ENCODE peak calls at places on chromosomes 4 and X, in seven cellular contexts. S is IMR-90, V is astrocyte of the spinal cord, H is choroid plexus epithelial cell, J is suprapubic skin, D is epithelial cell of esophagus, T is Caco-2. P is an unnamed sample.

GRCh38 chr4:2401610-2401983 is 16.8 kb downstream of the ZFYVE28 start:
- DNase-seq in T (peak), H (no peak), D (no peak), V (no peak), J (no peak), S (no peak), P (no peak)

GRCh38 chrX:133335027-133335426 is 80.3 kb downstream of the GPC4 start:
- DNase-seq in T (no peak), H (peak), S (peak), V (peak), D (peak), J (no peak), P (no peak)

GRCh38 chr4:5081441-5081999 is 30.2 kb downstream of the STK32B start:
- DNase-seq in J (no peak), T (no peak), D (no peak), V (no peak), H (no peak), S (no peak), P (no peak)

GRCh38 chr4:73922766-73923630 is 53.8 kb downstream of the CXCL1 start:
- DNase-seq in V (peak), H (peak), D (peak), J (no peak), T (no peak), S (peak), P (no peak)

GRCh38 chr4:108950158-108950915 is 187.5 kb upstream of the ETNPPL start:
- DNase-seq in S (no peak), J (no peak), D (no peak), V (no peak), H (no peak), T (no peak), P (no peak)

GRCh38 chr4:45662996-45663395 is 460.9 kb downstream of the GABRG1 start:
- DNase-seq in H (peak), D (peak), T (no peak), S (no peak), V (peak), J (no peak), P (no peak)

GRCh38 chr4:188722911-188723310 is 583.7 kb downstream of the TRIML1 start:
- DNase-seq in V (no peak), T (no peak), D (no peak), S (peak), H (no peak), J (no peak), P (no peak)

GRCh38 chr4:39802005-39802404 is 104.1 kb downstream of the UBE2K start:
- DNase-seq in H (no peak), T (no peak), V (no peak), J (no peak), S (no peak), D (no peak), P (no peak)

GRCh38 chrX:104343408-104344129 is 88.8 kb upstream of the ESX1 start:
- DNase-seq in T (peak), J (no peak), V (peak), D (peak), S (peak), H (peak), P (peak)

GRCh38 chrX:110082156-110082555 is 79.2 kb downstream of the TMEM164 start:
- DNase-seq in D (peak), H (peak), T (no peak), V (peak), S (peak), J (no peak), P (no peak)

GRCh38 chr4:98338761-98339438 is 77.7 kb downstream of the RAP1GDS1 start:
- DNase-seq in D (no peak), V (no peak), H (no peak), T (no peak), J (no peak), S (no peak), P (no peak)

GRCh38 chrX:19987856-19988255 is 3.0 kb downstream of the BCLAF3 start:
- DNase-seq in V (no peak), S (no peak), H (no peak), T (no peak), J (no peak), D (no peak), P (no peak)

GRCh38 chr4:176002007-176002623 is 63.5 kb upstream of the WDR17 start:
- DNase-seq in S (no peak), T (no peak), V (no peak), D (peak), H (peak), J (peak), P (no peak)

GRCh38 chrX:31036895-31037294 is 34.9 kb downstream of the FTHL17 start:
- DNase-seq in V (peak), T (peak), J (no peak), S (peak), H (peak), D (peak), P (no peak)

GRCh38 chrX:53695901-53696300 is 9.4 kb upstream of the HUWE1 start:
- DNase-seq in J (no peak), H (no peak), V (no peak), D (no peak), S (no peak), T (no peak), P (no peak)

GRCh38 chr4:100984901-100985300 is 362.4 kb downstream of the PPP3CA start:
- DNase-seq in V (peak), J (no peak), D (peak), S (peak), H (peak), T (no peak), P (no peak)

GRCh38 chrX:149040873-149041535 is 464.1 kb downstream of the IDS start:
- DNase-seq in V (peak), H (no peak), T (no peak), J (no peak), D (peak), S (no peak), P (no peak)

GRCh38 chr4:82044141-82044993 is 329.4 kb downstream of the HNRNPD start:
- DNase-seq in T (peak), D (peak), H (peak), V (peak), S (peak), J (peak), P (no peak)

GRCh38 chrX:85828771-85829170 is 218.6 kb downstream of the CHM start:
- DNase-seq in S (no peak), T (no peak), H (no peak), J (no peak), V (no peak), D (no peak), P (no peak)

GRCh38 chr4:71550220-71551190 is 211.7 kb downstream of the SLC4A4 start:
- DNase-seq in H (peak), D (peak), S (peak), T (peak), V (peak), J (no peak), P (no peak)

GRCh38 chr4:182862166-182862875 is 54.9 kb downstream of the DCTD start:
- DNase-seq in S (no peak), D (peak), J (no peak), H (no peak), V (no peak), T (no peak), P (no peak)

GRCh38 chr4:124907881-124908280 is 195.3 kb upstream of the ANKRD50 start:
- DNase-seq in V (peak), T (no peak), D (no peak), J (no peak), H (no peak), S (peak), P (no peak)

GRCh38 chrX:56728321-56728720 is 722 bp upstream of the NBDY start:
- DNase-seq in T (no peak), H (peak), S (no peak), J (no peak), D (peak), V (peak), P (no peak)

GRCh38 chr4:173821851-173822250 is 291.8 kb upstream of the HAND2 start:
- DNase-seq in V (peak), D (no peak), H (no peak), J (no peak), S (no peak), T (no peak), P (no peak)

GRCh38 chr4:22071749-22072148 is 123.2 kb upstream of the KCNIP4 start:
- DNase-seq in S (no peak), T (no peak), D (peak), H (no peak), J (no peak), V (no peak), P (no peak)

GRCh38 chr4:128031756-128032384 is 29.2 kb upstream of the LARP1B start:
- DNase-seq in J (no peak), T (no peak), S (peak), V (no peak), H (peak), D (no peak), P (no peak)

GRCh38 chr4:141021397-141022194 is 111.7 kb downstream of the RNF150 start:
- DNase-seq in T (no peak), J (no peak), V (no peak), S (no peak), D (no peak), H (no peak), P (no peak)

GRCh38 chr4:6221296-6221850 is 21.0 kb upstream of the JAKMIP1 start:
- DNase-seq in D (no peak), H (no peak), J (no peak), S (no peak), V (no peak), T (no peak), P (no peak)

GRCh38 chr4:87391783-87392054 is 731 bp upstream of the HSD17B11 start:
- DNase-seq in J (no peak), S (no peak), T (no peak), D (no peak), H (no peak), V (no peak), P (no peak)

GRCh38 chrX:103211012-103211715 is 3.7 kb upstream of the BEX4 start:
- DNase-seq in S (peak), T (peak), J (no peak), D (peak), H (peak), V (peak), P (peak)

GRCh38 chr4:78621395-78621794 is 69.8 kb downstream of the ANXA3 start:
- DNase-seq in V (no peak), S (no peak), H (no peak), T (no peak), J (no peak), D (no peak), P (no peak)

GRCh38 chrX:49960061-49960460 is 37.7 kb downstream of the CLCN5 start:
- DNase-seq in V (peak), J (no peak), D (no peak), H (no peak), T (no peak), S (no peak), P (no peak)

GRCh38 chr4:55458164-55458563 is 62.4 kb downstream of the TMEM165 start:
- DNase-seq in V (peak), H (peak), J (no peak), D (peak), S (peak), T (no peak), P (no peak)

GRCh38 chr4:678765-679481 is 4.6 kb downstream of the MYL5 start:
- DNase-seq in S (no peak), H (no peak), T (no peak), V (no peak), D (no peak), J (no peak), P (no peak)

GRCh38 chrX:13597928-13598327 is 28.5 kb downstream of the EGFL6 start:
- DNase-seq in T (no peak), S (peak), J (no peak), V (no peak), D (no peak), H (no peak), P (no peak)

GRCh38 chr4:79050521-79050880 is 111.3 kb upstream of the PAQR3 start:
- DNase-seq in T (no peak), J (no peak), D (no peak), V (peak), H (no peak), S (no peak), P (no peak)

GRCh38 chrX:127879585-127879984 is 172.6 kb downstream of the ACTRT1 start:
- DNase-seq in T (no peak), V (no peak), S (no peak), J (no peak), H (no peak), D (peak), P (no peak)

GRCh38 chrX:49037883-49038475 is 5.2 kb downstream of the TFE3 start:
- DNase-seq in J (no peak), S (peak), V (peak), D (peak), T (no peak), H (peak), P (no peak)

GRCh38 chr4:160175064-160175643 is 1072.3 kb downstream of the RAPGEF2 start:
- DNase-seq in D (peak), S (no peak), H (peak), J (no peak), V (no peak), T (no peak), P (no peak)
- TF ChIP-seq CTCF in D (peak), S (no peak), H (no peak), J (no peak), V (no peak), T (peak), P (no peak)

GRCh38 chrX:63918611-63919010 is 133.6 kb upstream of the ARHGEF9 start:
- DNase-seq in H (peak), J (no peak), T (no peak), D (peak), V (peak), S (no peak), P (no peak)
- TF ChIP-seq CTCF in H (no peak), J (no peak), T (no peak), D (no peak), V (no peak), S (peak), P (no peak)

GRCh38 chr4:7929530-7929951 is 10.1 kb downstream of the AFAP1 start:
- DNase-seq in S (no peak), J (peak), H (peak), V (peak), T (peak), D (peak), P (no peak)

GRCh38 chr4:7926822-7927221 is 12.8 kb downstream of the AFAP1 start:
- DNase-seq in J (peak), V (no peak), D (no peak), T (no peak), S (no peak), H (no peak), P (no peak)

GRCh38 chr4:7932333-7932732 is 7.3 kb downstream of the AFAP1 start:
- DNase-seq in V (no peak), S (no peak), T (no peak), D (no peak), J (no peak), H (no peak), P (no peak)

GRCh38 chr4:7924570-7924969 is 15.1 kb downstream of the AFAP1 start:
- DNase-seq in V (no peak), J (no peak), H (peak), T (no peak), D (no peak), S (no peak), P (no peak)

DNA sequence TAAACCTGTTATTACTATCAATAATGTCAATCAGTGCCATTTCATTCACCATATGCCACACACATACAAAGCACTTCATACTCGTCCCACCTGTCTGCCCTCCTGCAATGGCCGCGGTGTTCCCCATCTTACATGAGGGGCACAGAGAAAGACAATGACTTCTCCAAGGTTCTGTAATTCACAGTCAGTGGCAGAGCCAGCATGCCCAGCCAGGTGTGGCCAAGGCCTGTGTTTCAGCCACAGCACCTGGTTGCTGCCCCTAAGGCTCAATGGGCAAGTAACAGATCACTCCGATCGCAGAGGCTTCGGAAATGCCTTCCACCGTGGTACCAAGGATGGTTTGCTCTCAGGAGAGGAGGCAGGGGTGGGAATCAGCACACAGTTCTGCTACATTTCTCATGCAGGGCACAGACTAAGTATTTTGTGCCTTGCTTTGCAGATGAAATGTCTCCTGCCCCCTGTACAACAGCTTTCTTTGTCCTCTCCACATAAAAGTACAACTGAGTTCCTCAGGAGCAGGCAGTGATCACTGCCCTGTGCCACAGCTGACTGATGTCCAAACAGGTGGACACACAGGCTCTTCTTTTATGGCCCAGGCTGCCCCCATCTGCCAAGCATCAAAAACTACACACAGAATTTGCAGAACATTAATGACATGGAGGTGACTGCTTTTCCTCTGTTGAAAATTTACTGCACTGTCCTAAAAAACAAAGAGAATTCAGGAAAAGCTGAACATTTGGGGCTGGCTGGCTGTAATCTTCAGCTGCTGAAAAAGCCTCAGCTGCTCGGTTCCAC is 10.8 kb downstream of the AFAP1 start:
- DNase-seq in D (peak), H (peak), J (peak), V (no peak), T (no peak), S (no peak), P (no peak)
- TF ChIP-seq CTCF in D (peak), H (peak), J (no peak), V (peak), T (no peak), S (peak), P (no peak)

GRCh38 chr4:7475207-7475606 is 40.5 kb upstream of the PSAPL1 start:
- DNase-seq in J (no peak), H (no peak), V (no peak), S (no peak), D (no peak), T (no peak), P (no peak)

GRCh38 chr4:7472443-7473013 is 37.8 kb upstream of the PSAPL1 start:
- DNase-seq in H (no peak), J (no peak), S (no peak), T (no peak), V (no peak), D (no peak), P (no peak)

GRCh38 chr4:7473096-7473495 is 38.4 kb upstream of the PSAPL1 start:
- DNase-seq in H (no peak), D (no peak), T (no peak), J (no peak), S (no peak), V (no peak), P (no peak)

GRCh38 chr4:7476820-7477219 is 42.1 kb upstream of the PSAPL1 start:
- DNase-seq in H (no peak), S (no peak), J (no peak), D (no peak), T (no peak), V (no peak), P (no peak)

DNA sequence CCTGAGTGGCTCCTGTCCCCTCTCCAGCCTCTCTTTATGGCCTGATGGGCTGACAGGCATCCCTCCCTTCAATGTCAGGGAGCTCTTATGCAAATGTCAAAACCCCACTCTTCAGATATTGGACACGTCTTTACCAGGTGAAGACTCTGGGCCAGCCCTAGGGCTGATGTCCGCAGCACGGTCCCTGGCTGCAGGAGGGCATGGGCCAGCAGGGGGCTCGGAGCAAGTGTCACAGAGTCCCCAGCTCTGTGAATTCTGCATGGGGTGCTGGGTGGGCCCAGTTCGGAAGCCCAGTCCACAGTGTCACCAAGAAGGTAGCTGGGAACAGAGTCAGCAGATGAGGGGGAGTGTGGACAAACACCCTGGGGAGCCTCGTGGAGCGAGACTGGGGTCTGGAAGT is 39.6 kb upstream of the PSAPL1 start:
- DNase-seq in S (no peak), V (no peak), D (no peak), H (no peak), J (no peak), T (no peak), P (no peak)
- TF ChIP-seq CTCF in S (no peak), V (no peak), D (no peak), H (no peak), J (no peak), T (peak), P (no peak)

GRCh38 chr4:38785041-38785790 is 2.4 kb upstream of the TLR10 start:
- DNase-seq in H (no peak), D (peak), V (no peak), T (no peak), S (no peak), J (no peak), P (no peak)

GRCh38 chr4:38781854-38782261 is 932 bp downstream of the TLR10 start:
- DNase-seq in J (no peak), H (no peak), D (no peak), T (no peak), V (no peak), S (no peak), P (no peak)

GRCh38 chr4:38782452-38783108 is at the start of gene TLR10:
- DNase-seq in H (peak), S (peak), J (no peak), D (peak), V (peak), T (no peak), P (no peak)

GRCh38 chr4:38784141-38784540 is 1.4 kb upstream of the TLR10 start:
- DNase-seq in D (no peak), T (no peak), J (no peak), H (no peak), S (no peak), V (no peak), P (no peak)

GRCh38 chr4:38783109-38783460 is 295 bp upstream of the TLR10 start:
- DNase-seq in V (no peak), J (no peak), T (no peak), D (no peak), S (no peak), H (no peak), P (no peak)
- TF ChIP-seq CTCF in V (no peak), J (no peak), T (no peak), D (no peak), S (no peak), H (no peak), P (peak)

DNA sequence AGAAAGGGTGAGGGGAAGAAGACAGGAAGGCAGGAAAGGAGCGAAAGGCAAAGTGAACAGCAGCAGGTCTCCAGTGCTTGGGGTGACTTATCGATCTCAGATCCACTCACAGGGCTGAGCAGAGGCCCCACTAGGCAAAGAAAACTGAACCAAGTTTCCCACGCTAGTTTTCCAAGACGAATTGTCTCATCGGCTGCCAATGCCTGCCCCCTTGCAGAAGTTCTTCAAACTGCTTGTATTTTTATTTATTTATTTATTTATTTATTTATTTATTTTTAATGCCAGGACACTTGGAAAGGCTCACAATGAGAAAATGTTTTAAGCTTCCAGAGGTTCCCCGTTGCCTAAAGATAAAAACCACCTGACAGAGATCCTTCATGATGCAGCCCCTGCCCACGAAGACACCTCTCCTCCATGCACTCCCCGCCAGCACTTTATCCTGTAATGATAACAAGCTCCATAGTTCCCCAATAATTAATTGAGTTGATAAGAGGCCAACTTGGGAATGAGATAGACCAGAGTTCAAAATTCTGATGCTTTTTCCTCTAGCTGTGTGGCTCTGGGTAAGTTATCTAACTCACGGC is 43.2 kb downstream of the QDPR start:
- DNase-seq in H (peak), V (peak), J (no peak), S (peak), T (no peak), D (peak), P (no peak)
- TF ChIP-seq CTCF in H (peak), V (peak), J (no peak), S (peak), T (no peak), D (peak), P (peak)